ENCODE peak calls at places on chromosomes 3 and 15, in six cellular contexts. F is mesendoderm, C is colonic mucosa, P is IMR-90, V is MM.1S, G is mesenchymal stem cell. A is an unnamed sample.

GRCh38 chr3:189394599-189395121 is 222.9 kb downstream of the TPRG1 start:
- DNase-seq in P (no peak), C (no peak), V (no peak), F (no peak), G (no peak), A (no peak)

GRCh38 chr15:59298255-59298856 is 74.3 kb downstream of the MYO1E start:
- DNase-seq in G (no peak), V (no peak), C (no peak), F (peak), P (peak), A (peak)

GRCh38 chr3:149018247-149018646 is 26.9 kb downstream of the GYG1 start:
- DNase-seq in V (no peak), C (no peak), P (peak), F (no peak), G (peak), A (no peak)

GRCh38 chr3:182814419-182815160 is 21.3 kb downstream of the ATP11B start:
- DNase-seq in F (no peak), P (no peak), C (no peak), V (no peak), G (no peak), A (no peak)

GRCh38 chr15:89673162-89673506 is 6.0 kb downstream of the PLIN1 start:
- DNase-seq in G (peak), P (no peak), F (peak), V (peak), C (no peak), A (peak)

GRCh38 chr3:136428167-136428566 is 178.0 kb downstream of the PCCB start:
- DNase-seq in V (no peak), G (peak), F (peak), P (no peak), C (no peak), A (peak)

GRCh38 chr3:78287085-78287484 is 1247.2 kb downstream of the ROBO2 start:
- DNase-seq in P (peak), V (no peak), F (no peak), C (no peak), G (no peak), A (no peak)

GRCh38 chr3:136805795-136806194 is 13.1 kb upstream of the SLC35G2 start:
- DNase-seq in G (no peak), C (no peak), P (no peak), F (no peak), V (no peak), A (no peak)

GRCh38 chr3:172098698-172099494 is 59.5 kb downstream of the FNDC3B start:
- DNase-seq in G (no peak), F (peak), P (no peak), V (no peak), C (no peak), A (peak)

GRCh38 chr3:168539909-168540308 is 444.2 kb upstream of the GOLIM4 start:
- DNase-seq in C (no peak), V (no peak), F (no peak), G (no peak), P (peak), A (no peak)

GRCh38 chr3:105398407-105398806 is 31.7 kb downstream of the ALCAM start:
- DNase-seq in P (no peak), F (no peak), V (no peak), G (no peak), C (no peak), A (no peak)

GRCh38 chr3:27971600-27971999 is 249.5 kb upstream of the EOMES start:
- DNase-seq in V (no peak), C (no peak), F (peak), G (no peak), P (no peak), A (peak)

GRCh38 chr3:170256597-170256996 is 34.4 kb downstream of the PRKCI start:
- DNase-seq in V (peak), G (no peak), C (no peak), P (no peak), F (no peak), A (no peak)

GRCh38 chr3:130934442-130935089 is 40.7 kb downstream of the ATP2C1 start:
- DNase-seq in F (no peak), G (peak), C (no peak), P (peak), V (no peak), A (no peak)

GRCh38 chr15:96504371-96504770 is 173.9 kb downstream of the NR2F2 start:
- DNase-seq in C (no peak), P (no peak), G (no peak), F (no peak), V (no peak), A (no peak)

GRCh38 chr3:173371848-173372487 is 25.6 kb upstream of the NLGN1 start:
- DNase-seq in F (peak), V (peak), C (peak), P (peak), G (peak), A (peak)

GRCh38 chr3:191275751-191276150 is 53.4 kb upstream of the CCDC50 start:
- DNase-seq in G (no peak), V (no peak), P (no peak), C (no peak), F (no peak), A (no peak)

GRCh38 chr3:42855219-42855546 is 20.5 kb downstream of the CYP8B1 start:
- DNase-seq in C (no peak), V (no peak), F (no peak), G (no peak), P (no peak), A (no peak)

GRCh38 chr3:21484323-21485154 is 266.5 kb downstream of the ZNF385D start:
- DNase-seq in P (peak), C (peak), V (peak), F (peak), G (peak), A (peak)

GRCh38 chr3:10321630-10322354 is 880 bp upstream of the SEC13 start:
- DNase-seq in V (no peak), C (no peak), G (no peak), F (no peak), P (no peak), A (no peak)

GRCh38 chr3:45915518-45916231 is 27.6 kb upstream of the CXCR6 start:
- DNase-seq in P (peak), G (peak), C (no peak), F (peak), V (peak), A (peak)

GRCh38 chr3:50652709-50653108 is 22.0 kb upstream of the DOCK3 start:
- DNase-seq in C (peak), P (peak), V (no peak), F (peak), G (no peak), A (peak)

GRCh38 chr3:2036096-2036495 is 62.6 kb upstream of the CNTN4 start:
- DNase-seq in F (peak), G (no peak), V (no peak), P (no peak), C (peak), A (no peak)

GRCh38 chr3:98032881-98033280 is 2.2 kb downstream of the GABRR3 start:
- DNase-seq in V (no peak), C (no peak), P (no peak), G (no peak), F (no peak), A (no peak)

GRCh38 chr3:196073188-196073838 is 8.6 kb downstream of the TFRC start:
- DNase-seq in C (peak), G (peak), V (peak), P (peak), F (peak), A (peak)

GRCh38 chr15:57727031-57727430 is 20.5 kb downstream of the POLR2M start:
- DNase-seq in F (no peak), P (peak), V (no peak), C (no peak), G (no peak), A (no peak)

GRCh38 chr15:82551646-82552247 is 11.5 kb upstream of the RPS17 start:
- DNase-seq in G (no peak), V (peak), C (no peak), F (peak), P (no peak), A (peak)

GRCh38 chr15:66369773-66370651 is 13.5 kb upstream of the TIPIN start:
- DNase-seq in F (peak), C (no peak), P (peak), G (peak), V (peak), A (no peak)

GRCh38 chr3:123688241-123688747 is 103.4 kb upstream of the HACD2 start:
- DNase-seq in G (peak), P (peak), F (no peak), V (no peak), C (no peak), A (no peak)

GRCh38 chr3:124666067-124666466 is 64.2 kb upstream of the UMPS start:
- DNase-seq in C (no peak), V (no peak), F (no peak), P (no peak), G (no peak), A (no peak)

GRCh38 chr3:123258811-123259420 is 57.2 kb downstream of the SEC22A start:
- DNase-seq in G (peak), V (peak), C (no peak), F (no peak), P (peak), A (no peak)

GRCh38 chr3:53693441-53693840 is 152.8 kb downstream of the CHDH start:
- DNase-seq in C (no peak), G (no peak), P (no peak), V (no peak), F (no peak), A (no peak)

GRCh38 chr15:64864080-64864479 is 22.4 kb downstream of the PLEKHO2 start:
- DNase-seq in G (peak), V (no peak), C (no peak), F (no peak), P (peak), A (no peak)

GRCh38 chr3:52514576-52514975 is 19.1 kb downstream of the NT5DC2 start:
- DNase-seq in V (no peak), C (no peak), P (no peak), G (no peak), F (no peak), A (no peak)
- H3K9ac ChIP-seq in V (no peak), C (no peak), P (no peak), G (no peak), F (no peak), A (no peak)

GRCh38 chr3:65107174-65107573 is 419.4 kb upstream of the ADAMTS9 start:
- DNase-seq in F (no peak), V (no peak), P (no peak), G (peak), C (no peak), A (no peak)
- H3K27ac ChIP-seq in F (no peak), V (no peak), P (no peak), G (no peak), C (no peak), A (no peak)

GRCh38 chr3:184583345-184584000 is 21.9 kb downstream of the EPHB3 start:
- DNase-seq in P (no peak), G (peak), C (no peak), F (no peak), V (no peak), A (peak)

GRCh38 chr3:184582998-184583344 is 21.4 kb downstream of the EPHB3 start:
- DNase-seq in C (no peak), F (peak), V (no peak), P (no peak), G (no peak), A (peak)

GRCh38 chr3:184581331-184582210 is 20.0 kb downstream of the EPHB3 start:
- DNase-seq in C (no peak), F (no peak), P (no peak), G (no peak), V (no peak), A (no peak)

GRCh38 chr3:184584001-184584891 is 22.7 kb downstream of the EPHB3 start:
- DNase-seq in P (no peak), V (no peak), G (peak), C (no peak), F (peak), A (peak)

DNA sequence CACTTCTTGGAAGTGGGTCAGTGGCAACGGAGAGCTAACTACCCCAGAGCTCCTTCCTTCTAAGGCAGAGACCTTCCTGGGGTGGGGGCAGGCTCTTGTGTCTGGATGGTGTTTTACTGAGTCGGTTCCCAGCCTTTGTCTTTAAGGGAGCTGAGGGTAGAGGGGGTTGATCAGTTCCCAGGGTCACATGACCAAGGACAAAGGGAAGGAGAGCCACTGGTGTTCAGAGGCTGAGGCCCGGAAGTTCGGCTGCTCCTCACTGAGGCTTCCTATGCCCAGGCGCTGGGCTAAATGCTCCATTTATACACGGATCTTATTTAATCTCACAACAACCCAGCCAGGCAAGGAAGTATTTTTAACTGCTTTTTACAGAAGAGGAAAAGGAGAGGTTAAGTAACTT is 21.0 kb downstream of the EPHB3 start:
- DNase-seq in G (peak), P (no peak), F (peak), V (no peak), C (no peak), A (peak)
- H3K9ac ChIP-seq in G (peak), P (no peak), F (peak), V (no peak), C (peak), A (peak)

DNA sequence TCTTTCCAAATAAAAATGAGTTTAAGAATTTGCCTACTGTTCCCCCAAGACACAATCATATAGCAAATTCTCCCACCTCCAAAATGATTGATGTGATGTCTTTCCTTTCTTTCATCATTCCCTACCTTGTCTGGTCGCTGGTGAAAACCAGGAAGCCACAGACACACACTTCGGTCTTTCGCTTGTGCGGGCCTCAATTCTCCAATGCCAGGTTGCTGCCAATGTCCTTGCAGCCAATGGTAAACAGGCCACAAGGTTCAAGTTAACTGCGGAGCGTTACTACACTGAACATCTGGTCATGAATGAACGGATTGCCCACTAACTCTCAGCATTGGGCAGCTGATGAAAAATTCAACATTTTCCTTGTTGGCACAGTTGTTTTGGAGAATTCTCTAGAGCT is 192.2 kb downstream of the FOXP1 start:
- DNase-seq in C (no peak), P (no peak), V (no peak), F (no peak), G (no peak), A (no peak)
- H3K27ac ChIP-seq in C (no peak), P (no peak), V (peak), F (no peak), G (no peak), A (no peak)

DNA sequence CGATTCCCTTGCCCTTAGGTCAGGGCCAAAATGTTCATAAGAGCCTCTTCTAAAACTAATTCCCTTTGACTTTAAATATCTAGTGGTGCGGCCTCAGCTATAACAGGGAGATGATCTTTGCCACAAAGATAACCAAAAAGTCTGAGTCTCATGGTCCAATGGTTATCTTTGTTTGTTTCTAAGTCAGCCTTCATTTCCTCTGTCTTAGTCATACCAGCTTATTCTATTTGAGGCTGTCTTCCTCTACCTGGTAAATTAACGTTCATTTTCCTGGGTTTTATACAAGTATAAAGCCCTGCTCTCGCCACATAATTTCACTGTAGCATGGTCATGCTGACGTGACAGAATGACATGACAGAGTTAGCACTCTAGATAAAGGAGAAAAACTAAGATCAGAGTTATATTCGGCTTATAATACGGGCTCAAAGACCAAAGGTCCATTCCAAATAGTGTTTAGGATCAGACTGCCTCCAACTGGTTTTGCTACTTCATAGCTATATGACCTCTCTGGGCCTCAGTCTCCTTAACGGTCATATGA is 18.4 kb downstream of the ZNF860 start:
- DNase-seq in P (no peak), V (no peak), G (no peak), F (no peak), C (no peak), A (no peak)
- H3K9ac ChIP-seq in P (no peak), V (no peak), G (no peak), F (no peak), C (no peak), A (no peak)

DNA sequence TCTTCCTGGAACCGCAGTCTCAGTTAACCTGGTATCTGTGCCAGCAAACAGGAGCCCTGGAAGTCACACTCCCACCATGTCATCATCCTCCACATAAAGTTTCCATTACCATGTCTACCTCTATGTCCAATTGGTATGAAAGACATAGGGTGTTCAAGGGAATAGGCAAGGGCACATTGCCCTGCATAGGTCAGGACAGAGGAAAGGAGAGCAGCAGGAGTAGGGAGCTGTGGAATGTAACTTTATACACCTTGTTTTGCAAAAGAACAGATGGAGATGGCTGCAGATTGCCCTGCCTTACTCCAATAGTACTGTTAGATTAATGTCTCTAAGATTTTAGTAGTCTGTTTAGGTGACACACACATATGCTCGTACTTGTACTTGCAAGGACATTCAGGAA is 1056.4 kb downstream of the NTRK3 start:
- DNase-seq in C (no peak), F (no peak), P (no peak), G (no peak), V (no peak), A (no peak)
- H3K27ac ChIP-seq in C (no peak), F (no peak), P (no peak), G (no peak), V (no peak), A (no peak)

DNA sequence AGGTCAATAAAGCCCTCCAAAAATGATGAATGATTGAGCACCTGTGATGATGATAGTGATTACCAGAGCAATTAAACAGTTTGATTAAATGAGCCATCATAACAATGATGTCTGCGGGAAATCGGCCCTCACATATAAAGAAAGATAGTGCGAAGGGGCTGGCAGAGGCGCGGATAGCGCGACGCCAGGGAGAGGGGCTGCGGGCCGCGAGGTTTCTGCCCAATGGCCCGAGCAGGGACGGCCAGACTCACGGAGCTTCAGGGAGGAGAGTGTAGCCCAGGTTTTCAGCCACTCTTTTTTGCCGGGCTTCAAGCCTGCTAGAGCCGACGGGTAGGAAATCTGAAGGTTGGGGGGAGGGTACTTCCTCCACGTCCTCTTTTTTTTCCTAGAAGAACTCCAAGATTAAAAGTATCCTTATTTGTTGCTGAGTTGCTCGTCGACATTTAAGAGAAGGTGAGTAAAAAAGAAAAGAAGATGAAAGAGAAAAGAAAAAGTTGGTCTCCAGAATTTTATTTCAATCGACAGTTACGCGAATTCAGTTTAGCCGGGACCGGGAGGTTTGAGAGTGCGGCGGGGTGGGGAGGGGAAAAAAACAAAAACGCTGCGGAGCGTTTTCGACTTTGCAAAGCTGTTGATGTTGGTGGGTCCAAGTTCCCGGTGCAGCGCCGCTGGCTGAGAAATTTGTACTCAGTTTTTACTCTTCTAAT is 2.1 kb upstream of the MEIS2 start:
- DNase-seq in G (peak), C (no peak), F (peak), V (no peak), P (peak), A (peak)
- H3K9ac ChIP-seq in G (peak), C (no peak), F (no peak), V (no peak), P (peak), A (peak)

A was measured in endodermal cell.